ENCODE peak calls at places on chromosomes 3 and 15, in four cellular contexts. One of them, this sample, is unnamed.

GRCh38 chr3:134090031-134090430 is 60.3 kb upstream of the SLCO2A1 start:
- DNase-seq in brain microvascular endothelial cell: no peak
- DNase-seq in spleen: no peak
- DNase-seq in left lung: no peak
- DNase-seq in this sample: no peak

GRCh38 chr3:130565224-130565623 is 48.2 kb downstream of the COL6A6 start:
- DNase-seq in left lung: peak
- DNase-seq in brain microvascular endothelial cell: no peak
- DNase-seq in spleen: no peak
- DNase-seq in this sample: no peak

GRCh38 chr15:65334586-65335231 is 30.2 kb downstream of the RNU5B-1 start:
- DNase-seq in spleen: peak
- DNase-seq in left lung: no peak
- DNase-seq in brain microvascular endothelial cell: no peak
- DNase-seq in this sample: no peak

GRCh38 chr3:135231646-135232625 is 436.9 kb downstream of the EPHB1 start:
- DNase-seq in spleen: no peak
- DNase-seq in left lung: no peak
- DNase-seq in brain microvascular endothelial cell: no peak
- DNase-seq in this sample: no peak

GRCh38 chr3:45226206-45226915 is at the start of gene TMEM158:
- DNase-seq in brain microvascular endothelial cell: peak
- DNase-seq in left lung: peak
- DNase-seq in spleen: peak
- DNase-seq in this sample: peak

GRCh38 chr3:138646008-138646407 is 37.4 kb downstream of the FAIM start:
- DNase-seq in spleen: no peak
- DNase-seq in left lung: no peak
- DNase-seq in brain microvascular endothelial cell: no peak
- DNase-seq in this sample: no peak

GRCh38 chr3:64221564-64222257 is 3.6 kb downstream of the PRICKLE2 start:
- DNase-seq in left lung: no peak
- DNase-seq in brain microvascular endothelial cell: no peak
- DNase-seq in spleen: no peak
- DNase-seq in this sample: no peak

GRCh38 chr15:73813071-73813470 is 59.9 kb upstream of the INSYN1 start:
- DNase-seq in brain microvascular endothelial cell: no peak
- DNase-seq in spleen: peak
- DNase-seq in left lung: no peak
- DNase-seq in this sample: no peak

GRCh38 chr15:34049096-34049495 is 10.1 kb upstream of the AVEN start:
- DNase-seq in spleen: no peak
- DNase-seq in brain microvascular endothelial cell: peak
- DNase-seq in left lung: no peak
- DNase-seq in this sample: no peak

GRCh38 chr3:136193273-136194043 is 2.7 kb downstream of the MSL2 start:
- DNase-seq in spleen: no peak
- DNase-seq in brain microvascular endothelial cell: no peak
- DNase-seq in left lung: no peak
- DNase-seq in this sample: no peak

GRCh38 chr15:96574766-96575165 is 244.3 kb downstream of the NR2F2 start:
- DNase-seq in brain microvascular endothelial cell: no peak
- DNase-seq in spleen: no peak
- DNase-seq in left lung: no peak
- DNase-seq in this sample: no peak

GRCh38 chr15:55003900-55004879 is 192.6 kb downstream of the RSL24D1 start:
- DNase-seq in brain microvascular endothelial cell: no peak
- DNase-seq in left lung: no peak
- DNase-seq in spleen: no peak
- DNase-seq in this sample: no peak

GRCh38 chr3:39124876-39125836 is 17.7 kb downstream of the TTC21A start:
- DNase-seq in brain microvascular endothelial cell: no peak
- DNase-seq in spleen: peak
- DNase-seq in left lung: no peak
- DNase-seq in this sample: no peak
- TF ChIP-seq CTCF in brain microvascular endothelial cell: peak
- TF ChIP-seq CTCF in spleen: no peak
- TF ChIP-seq CTCF in left lung: peak
- TF ChIP-seq CTCF in this sample: no peak

GRCh38 chr3:47794585-47794984 is 8.4 kb upstream of the DHX30 start:
- DNase-seq in brain microvascular endothelial cell: no peak
- DNase-seq in spleen: no peak
- DNase-seq in left lung: no peak
- DNase-seq in this sample: no peak

GRCh38 chr3:47803478-47804025 is 614 bp downstream of the DHX30 start:
- DNase-seq in brain microvascular endothelial cell: no peak
- DNase-seq in spleen: no peak
- DNase-seq in left lung: no peak
- DNase-seq in this sample: no peak

GRCh38 chr3:47802734-47803477 is at the start of gene DHX30:
- DNase-seq in left lung: peak
- DNase-seq in spleen: peak
- DNase-seq in brain microvascular endothelial cell: peak
- DNase-seq in this sample: peak

GRCh38 chr3:47804571-47804970 is 1.6 kb downstream of the DHX30 start:
- DNase-seq in brain microvascular endothelial cell: no peak
- DNase-seq in spleen: no peak
- DNase-seq in left lung: no peak
- DNase-seq in this sample: no peak

DNA sequence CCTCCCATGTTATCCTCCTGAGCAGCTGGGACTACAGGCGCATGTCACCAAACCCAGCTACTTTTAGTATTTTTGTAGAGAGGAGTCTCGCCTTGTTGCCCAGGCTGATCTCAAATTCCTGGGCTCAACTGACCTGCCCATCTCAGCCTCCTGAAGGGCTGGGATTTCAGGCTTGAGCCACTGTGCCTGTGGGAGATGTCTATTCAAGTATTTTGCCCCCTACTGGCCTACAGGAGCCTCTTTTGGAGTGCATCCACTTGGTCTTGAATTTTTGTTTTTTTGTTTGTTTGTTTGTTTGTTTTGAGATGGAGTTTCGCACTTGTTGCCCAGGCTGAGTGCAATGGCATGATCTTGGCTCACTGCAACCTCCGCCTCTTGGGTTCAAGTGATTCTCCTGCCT is 3.2 kb upstream of the DHX30 start:
- DNase-seq in spleen: peak
- DNase-seq in left lung: no peak
- DNase-seq in brain microvascular endothelial cell: no peak
- DNase-seq in this sample: no peak
- TF ChIP-seq CTCF in spleen: no peak
- TF ChIP-seq CTCF in left lung: no peak
- TF ChIP-seq CTCF in brain microvascular endothelial cell: peak
- TF ChIP-seq CTCF in this sample: peak

DNA sequence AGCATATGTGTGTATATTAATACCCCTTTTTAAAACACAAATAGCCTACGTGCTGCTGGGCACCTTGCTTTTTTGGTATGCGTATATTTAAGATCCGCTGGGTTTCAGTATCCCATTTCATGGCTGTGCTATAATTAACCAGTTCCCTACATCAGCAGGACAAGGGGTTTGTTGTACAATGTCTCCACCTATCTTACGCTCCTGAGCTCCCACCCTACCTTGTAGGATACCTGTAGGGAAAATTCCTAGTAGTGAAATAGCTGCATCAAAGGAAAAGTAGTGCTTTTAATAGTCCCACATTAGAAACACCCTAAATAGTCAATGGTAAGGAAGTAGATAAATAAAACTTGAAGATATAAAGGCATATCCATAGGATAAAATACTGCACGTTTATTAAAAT is 1.4 kb downstream of the MAP6D1 start:
- DNase-seq in brain microvascular endothelial cell: no peak
- DNase-seq in spleen: no peak
- DNase-seq in left lung: no peak
- DNase-seq in this sample: no peak
- TF ChIP-seq CTCF in brain microvascular endothelial cell: no peak
- TF ChIP-seq CTCF in spleen: no peak
- TF ChIP-seq CTCF in left lung: no peak
- TF ChIP-seq CTCF in this sample: no peak

GRCh38 chr3:185070491-185071335 is 82.1 kb downstream of the C3orf70 start:
- DNase-seq in spleen: no peak
- DNase-seq in left lung: no peak
- DNase-seq in brain microvascular endothelial cell: peak
- DNase-seq in this sample: no peak
- TF ChIP-seq CTCF in spleen: no peak
- TF ChIP-seq CTCF in left lung: no peak
- TF ChIP-seq CTCF in brain microvascular endothelial cell: peak
- TF ChIP-seq CTCF in this sample: no peak

DNA sequence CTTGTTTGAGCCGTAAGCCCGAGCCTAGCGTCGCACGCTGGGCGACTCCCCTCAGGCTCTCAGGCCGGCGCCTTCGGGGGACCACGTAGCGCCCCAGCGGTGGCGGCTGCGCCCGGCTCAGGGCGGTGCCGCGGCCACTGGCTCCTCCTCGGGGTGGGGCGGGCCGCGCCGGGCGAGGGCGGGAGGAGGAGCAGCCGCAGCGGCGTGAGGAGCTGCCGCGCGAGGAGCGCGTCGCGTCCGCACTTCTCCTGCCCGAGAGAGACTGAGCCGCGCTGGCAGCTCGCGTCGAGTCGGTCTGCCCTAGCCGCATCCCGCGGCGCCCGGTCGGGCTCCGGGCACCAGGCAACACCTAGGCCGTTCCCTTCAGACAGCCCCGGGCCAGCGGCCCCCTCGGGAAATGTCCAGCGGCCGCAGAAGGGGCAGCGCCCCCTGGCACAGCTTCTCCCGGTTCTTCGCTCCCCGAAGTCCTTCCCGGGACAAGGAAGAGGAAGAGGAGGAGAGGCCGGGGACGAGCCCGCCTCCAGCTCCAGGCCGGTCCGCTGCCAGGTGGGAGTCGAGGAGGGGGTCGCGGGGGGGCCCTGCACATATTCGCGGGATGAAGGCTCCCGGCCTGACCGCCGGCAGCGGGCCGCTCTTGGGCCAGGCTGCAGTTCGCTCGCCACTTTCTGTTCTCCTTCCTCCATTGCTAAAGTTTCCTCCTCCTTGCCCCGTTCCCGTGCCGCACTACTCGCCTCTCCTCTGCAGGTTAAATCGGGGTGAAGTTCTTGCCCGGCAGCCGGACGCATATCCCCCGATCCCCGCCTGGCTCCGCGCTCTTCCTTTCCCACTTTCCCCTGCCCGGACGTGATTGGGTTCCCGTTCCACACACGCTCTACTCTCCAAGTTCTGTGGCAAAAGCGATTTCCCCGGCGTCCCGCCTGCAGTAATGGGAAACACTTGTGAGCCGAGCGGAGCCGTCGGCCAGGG is at the start of gene CRYBG3:
- DNase-seq in left lung: peak
- DNase-seq in brain microvascular endothelial cell: peak
- DNase-seq in spleen: peak
- DNase-seq in this sample: peak
- TF ChIP-seq CTCF in left lung: no peak
- TF ChIP-seq CTCF in brain microvascular endothelial cell: peak
- TF ChIP-seq CTCF in spleen: no peak
- TF ChIP-seq CTCF in this sample: no peak

GRCh38 chr15:77499087-77499765 is 78.5 kb downstream of the HMG20A start:
- DNase-seq in spleen: no peak
- DNase-seq in brain microvascular endothelial cell: no peak
- DNase-seq in left lung: no peak
- DNase-seq in this sample: no peak

GRCh38 chr15:77496710-77497107 is 76.0 kb downstream of the HMG20A start:
- DNase-seq in left lung: peak
- DNase-seq in spleen: peak
- DNase-seq in brain microvascular endothelial cell: peak
- DNase-seq in this sample: peak

GRCh38 chr15:77495806-77496589 is 75.3 kb downstream of the HMG20A start:
- DNase-seq in brain microvascular endothelial cell: peak
- DNase-seq in left lung: no peak
- DNase-seq in spleen: peak
- DNase-seq in this sample: no peak

GRCh38 chr15:77497942-77498361 is 77.3 kb downstream of the HMG20A start:
- DNase-seq in left lung: no peak
- DNase-seq in brain microvascular endothelial cell: peak
- DNase-seq in spleen: no peak
- DNase-seq in this sample: no peak

DNA sequence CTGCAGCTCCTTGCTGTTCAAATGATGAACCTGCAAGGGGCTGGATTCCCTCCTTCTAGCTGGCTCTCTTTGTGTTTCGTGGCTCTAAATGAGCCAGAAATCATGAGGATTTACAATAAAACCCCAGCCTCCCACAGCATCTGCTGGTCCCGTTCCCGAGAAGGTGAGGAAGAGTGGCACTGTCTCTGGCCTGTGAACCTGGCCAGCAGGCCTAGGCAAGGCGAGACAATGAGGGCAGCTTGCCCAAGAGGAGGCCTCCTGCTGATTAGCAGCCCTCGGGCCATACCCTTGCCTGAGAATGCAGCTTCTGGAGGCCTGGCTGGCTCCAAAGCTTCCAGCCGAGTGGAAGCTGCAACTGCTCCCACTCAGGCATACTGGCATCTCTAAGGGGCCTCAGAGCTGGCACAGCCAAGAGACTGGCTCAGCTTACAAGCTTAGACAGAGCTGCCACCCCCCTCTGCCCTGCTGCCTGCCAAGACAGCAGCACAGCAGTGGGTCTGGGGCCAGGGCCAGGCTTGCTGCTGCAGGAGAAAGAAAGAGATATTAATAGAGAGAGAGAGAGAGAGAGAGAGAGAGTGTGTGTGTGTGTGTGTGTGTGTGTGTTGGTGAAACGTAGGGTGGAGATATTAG is 76.5 kb downstream of the HMG20A start:
- DNase-seq in left lung: no peak
- DNase-seq in brain microvascular endothelial cell: peak
- DNase-seq in spleen: peak
- DNase-seq in this sample: no peak
- TF ChIP-seq CTCF in left lung: peak
- TF ChIP-seq CTCF in brain microvascular endothelial cell: no peak
- TF ChIP-seq CTCF in spleen: no peak
- TF ChIP-seq CTCF in this sample: peak

DNA sequence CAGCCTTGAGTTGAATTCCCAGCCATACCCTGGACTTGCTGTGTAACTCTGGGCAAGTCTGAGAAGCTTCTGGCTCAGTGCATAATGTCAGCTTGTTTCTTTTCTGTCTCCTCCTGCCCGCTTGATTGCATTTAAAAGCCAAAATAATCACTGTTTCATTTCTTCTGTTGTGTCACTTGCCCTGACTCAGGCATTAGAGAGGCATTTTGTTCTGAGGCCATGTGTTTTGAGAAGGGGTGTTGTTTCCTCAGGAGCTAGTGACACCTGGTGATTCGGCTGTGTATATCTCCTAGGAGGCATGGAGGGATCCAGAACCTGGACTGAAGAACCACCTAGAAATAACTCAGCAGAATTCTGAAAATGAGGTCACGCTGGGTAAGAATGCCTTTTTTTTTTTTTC is 16.0 kb downstream of the WDR73 start:
- DNase-seq in left lung: no peak
- DNase-seq in brain microvascular endothelial cell: no peak
- DNase-seq in spleen: no peak
- DNase-seq in this sample: no peak
- TF ChIP-seq CTCF in left lung: no peak
- TF ChIP-seq CTCF in brain microvascular endothelial cell: peak
- TF ChIP-seq CTCF in spleen: no peak
- TF ChIP-seq CTCF in this sample: no peak

This sample was measured in natural killer cell.